ENCODE peak calls at places on chromosomes 4 and X, in nine cellular contexts. B is mesenchymal stem cell; S is CD8-positive, alpha-beta T cell; P is uterus; R is IMR-90; X is GM23248; U is tibial nerve; E is GM23338; V is PC-3. F is an unnamed sample. For H3K4me1, the result is how much of the 10 kb centered on the place peaks cover.

GRCh38 chrX:112470551-112470950 is 209.2 kb downstream of the LHFPL1 start:
- DNase-seq in R (no peak), V (no peak), E (peak), X (no peak), U (no peak), B (no peak), P (no peak), S (no peak), F (no peak)

GRCh38 chrX:53440631-53441517 is 6.7 kb upstream of the HSD17B10 start:
- DNase-seq in V (peak), B (peak), R (peak), P (peak), E (peak), S (peak), U (peak), X (peak), F (no peak)

GRCh38 chrX:141439651-141440050 is 144.9 kb downstream of the SPANXA1 start:
- DNase-seq in P (no peak), V (no peak), S (no peak), B (no peak), X (no peak), U (no peak), R (peak), E (no peak), F (no peak)

GRCh38 chr4:82005153-82005552 is 368.6 kb downstream of the HNRNPD start:
- DNase-seq in R (no peak), P (no peak), X (no peak), E (no peak), U (no peak), V (peak), S (no peak), B (no peak), F (no peak)

GRCh38 chr4:51960486-51960885 is 59.7 kb downstream of the LRRC66 start:
- DNase-seq in E (no peak), B (no peak), R (no peak), P (no peak), S (no peak), X (no peak), U (no peak), V (no peak), F (no peak)

GRCh38 chr4:72857787-72858186 is 211.7 kb downstream of the COX18 start:
- DNase-seq in S (no peak), U (no peak), E (no peak), V (no peak), X (peak), R (no peak), B (no peak), P (peak), F (no peak)

GRCh38 chrX:136742721-136743379 is 37.9 kb downstream of the ARHGEF6 start:
- DNase-seq in S (no peak), X (no peak), V (no peak), R (no peak), P (no peak), U (no peak), E (no peak), B (no peak), F (no peak)

GRCh38 chrX:65480960-65481359 is 53.6 kb downstream of the LAS1L start:
- DNase-seq in S (no peak), X (no peak), E (peak), U (no peak), P (no peak), B (no peak), R (no peak), V (no peak), F (no peak)

GRCh38 chr4:185265942-185266341 is 56.5 kb downstream of the SNX25 start:
- DNase-seq in U (no peak), S (no peak), R (peak), E (peak), B (peak), P (no peak), X (peak), V (peak), F (no peak)

GRCh38 chr4:181550381-181550780 is 692.8 kb upstream of the TENM3 start:
- DNase-seq in X (no peak), E (no peak), S (no peak), P (no peak), B (no peak), U (no peak), V (no peak), R (no peak), F (no peak)

GRCh38 chrX:150525061-150525919 is 43.1 kb upstream of the MTM1 start:
- DNase-seq in R (no peak), E (no peak), V (no peak), P (no peak), S (no peak), U (no peak), X (no peak), B (no peak), F (no peak)

GRCh38 chr4:127622923-127623754 is 9.6 kb upstream of the INTU start:
- DNase-seq in P (no peak), B (no peak), E (peak), X (peak), S (no peak), R (peak), V (no peak), U (no peak), F (no peak)

GRCh38 chrX:113059714-113060113 is 219.1 kb upstream of the AMOT start:
- DNase-seq in V (no peak), R (no peak), X (peak), B (peak), E (no peak), U (no peak), S (no peak), P (no peak), F (no peak)

GRCh38 chr4:49032440-49033161 is 46.5 kb downstream of the CWH43 start:
- DNase-seq in U (no peak), V (peak), X (peak), R (peak), E (peak), P (no peak), B (no peak), S (no peak), F (no peak)

GRCh38 chr4:38499101-38499500 is 164.9 kb upstream of the KLF3 start:
- DNase-seq in P (no peak), B (no peak), S (no peak), E (no peak), R (no peak), X (peak), V (no peak), U (no peak), F (no peak)

GRCh38 chr4:120156115-120156718 is 89.6 kb upstream of the MAD2L1 start:
- DNase-seq in X (peak), B (peak), V (peak), R (peak), U (no peak), E (peak), S (peak), P (peak), F (no peak)

GRCh38 chr4:67437974-67438713 is 107.2 kb downstream of the CENPC start:
- DNase-seq in S (no peak), B (peak), V (peak), E (no peak), P (no peak), R (peak), U (no peak), X (peak), F (no peak)

GRCh38 chrX:106933538-106933961 is 13.3 kb downstream of the CLDN2 start:
- DNase-seq in V (no peak), U (no peak), E (no peak), B (peak), R (peak), S (no peak), X (no peak), P (no peak), F (no peak)

GRCh38 chr4:26334366-26334765 is 13.6 kb downstream of the RBPJ start:
- DNase-seq in B (no peak), R (no peak), P (no peak), E (no peak), X (no peak), S (no peak), V (no peak), U (no peak), F (no peak)

GRCh38 chr4:79864470-79865190 is 208.4 kb downstream of the ANTXR2 start:
- DNase-seq in U (no peak), B (no peak), V (no peak), R (peak), P (no peak), X (no peak), S (peak), E (no peak), F (no peak)

GRCh38 chrX:22147214-22147613 is 115.1 kb downstream of the PHEX start:
- DNase-seq in U (no peak), R (no peak), E (no peak), S (no peak), X (no peak), V (no peak), P (no peak), B (no peak), F (no peak)

GRCh38 chrX:107940095-107940494 is 42.1 kb downstream of the TEX13B start:
- DNase-seq in E (no peak), P (no peak), X (no peak), U (no peak), S (no peak), R (no peak), V (no peak), B (peak), F (no peak)

GRCh38 chrX:129000797-129001196 is 522.5 kb downstream of the SMARCA1 start:
- DNase-seq in S (no peak), U (no peak), E (no peak), X (no peak), V (no peak), B (no peak), P (no peak), R (no peak), F (no peak)

GRCh38 chr4:120158860-120159259 is 92.2 kb upstream of the MAD2L1 start:
- DNase-seq in R (no peak), V (no peak), P (no peak), B (no peak), S (no peak), U (no peak), E (peak), X (no peak), F (no peak)

GRCh38 chrX:39814391-39814790 is 283.4 kb downstream of the BCOR start:
- DNase-seq in V (peak), R (peak), X (peak), P (no peak), S (peak), E (peak), U (no peak), B (no peak), F (peak)

GRCh38 chrX:77431227-77431626 is 16.0 kb upstream of the FGF16 start:
- DNase-seq in R (peak), V (no peak), U (no peak), B (peak), P (no peak), E (peak), S (no peak), X (peak), F (no peak)

GRCh38 chrX:136147320-136147901 is at the start of gene FHL1:
- DNase-seq in P (peak), X (peak), S (peak), R (peak), U (peak), B (peak), E (peak), V (peak), F (peak)

GRCh38 chr4:143308377-143308776 is 28.3 kb upstream of the GAB1 start:
- DNase-seq in S (no peak), P (no peak), E (no peak), V (no peak), U (no peak), B (no peak), X (no peak), R (no peak), F (no peak)

GRCh38 chr4:24702266-24702665 is 93.1 kb upstream of the SOD3 start:
- DNase-seq in U (no peak), X (no peak), V (no peak), P (no peak), B (no peak), E (no peak), S (no peak), R (no peak), F (no peak)

GRCh38 chr4:2275546-2276251 is 13.8 kb upstream of the MXD4 start:
- DNase-seq in V (no peak), X (no peak), U (no peak), S (no peak), R (no peak), P (no peak), B (no peak), E (no peak), F (no peak)

GRCh38 chrX:11331788-11332187 is 38.6 kb downstream of the AMELX start:
- DNase-seq in B (no peak), X (no peak), E (no peak), R (no peak), V (no peak), S (no peak), U (no peak), P (no peak), F (no peak)

GRCh38 chrX:23797371-23798128 is 14.6 kb downstream of the SAT1 start:
- DNase-seq in R (no peak), X (no peak), S (no peak), V (peak), U (no peak), E (peak), B (no peak), P (no peak), F (no peak)

GRCh38 chr4:52868138-52868537 is 6.0 kb downstream of the RASL11B start:
- DNase-seq in P (peak), V (no peak), U (no peak), R (no peak), B (no peak), E (peak), X (no peak), S (no peak), F (no peak)

GRCh38 chr4:44684648-44685047 is 6.4 kb downstream of the GUF1 start:
- DNase-seq in E (no peak), V (no peak), R (no peak), P (no peak), B (no peak), U (no peak), X (no peak), S (no peak), F (no peak)

GRCh38 chr4:33395731-33396485 is 2675.7 kb downstream of the PCDH7 start:
- DNase-seq in R (no peak), S (no peak), B (peak), E (no peak), U (no peak), V (no peak), X (no peak), P (no peak), F (no peak)

GRCh38 chr4:176340871-176341685 is 21.3 kb downstream of the SPCS3 start:
- DNase-seq in B (peak), R (peak), E (peak), P (no peak), X (peak), U (no peak), V (peak), S (no peak), F (no peak)

GRCh38 chrX:129642641-129643040 is 12.1 kb downstream of the APLN start:
- DNase-seq in E (no peak), R (no peak), P (no peak), V (no peak), S (no peak), X (peak), B (peak), U (no peak), F (no peak)

GRCh38 chr4:145034727-145035211 is 63.2 kb downstream of the ANAPC10 start:
- DNase-seq in S (no peak), B (peak), V (no peak), X (peak), E (no peak), R (peak), U (no peak), P (no peak), F (no peak)

GRCh38 chr4:125321709-125322362 is 7.1 kb downstream of the FAT4 start:
- DNase-seq in P (no peak), V (peak), E (no peak), R (peak), S (no peak), B (peak), U (no peak), X (peak), F (no peak)
- H3K27ac ChIP-seq in P (peak), V (peak), E (no peak), R (no peak), S (no peak), B (peak), U (peak), X (peak), F (no peak)

DNA sequence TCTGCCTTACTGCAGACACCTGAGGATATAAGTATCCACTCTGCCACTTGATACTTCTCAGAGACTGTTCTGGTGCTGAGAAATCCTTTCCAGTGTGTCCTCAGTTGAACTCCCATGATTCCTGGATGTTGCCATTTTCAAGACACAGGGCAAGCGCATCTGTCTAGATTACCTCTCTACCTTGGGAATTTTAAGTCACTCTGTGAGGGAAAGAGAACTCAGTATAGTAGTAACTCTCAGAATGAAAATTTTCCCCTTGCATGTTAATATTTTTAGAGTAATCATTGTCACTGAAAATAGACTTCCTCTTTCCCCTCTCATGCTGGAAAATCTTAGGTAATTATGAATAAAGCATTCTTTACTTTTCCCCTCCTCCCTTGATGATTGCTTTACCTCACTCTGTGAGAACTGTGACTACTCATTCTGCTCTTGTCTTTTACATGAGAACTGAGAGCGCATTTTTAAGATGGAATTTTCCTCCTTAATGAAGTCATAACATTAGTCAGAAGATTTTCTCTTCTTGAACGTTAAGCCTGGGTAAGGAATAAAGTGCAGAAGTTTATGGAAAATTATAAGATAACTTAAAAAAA is 45.0 kb downstream of the TET2 start:
- DNase-seq in X (peak), S (no peak), V (peak), B (peak), U (no peak), P (no peak), E (peak), R (peak), F (no peak)
- H3K4me1 ChIP-seq in X (half or more), S (under half), V (under half), B (under half), U (under half), P (under half), E (under half), R (under half), F (under half)

GRCh38 chr4:55038176-55038890 is 87.1 kb downstream of the KDR start:
- DNase-seq in S (no peak), E (no peak), X (peak), R (no peak), U (no peak), P (peak), V (peak), B (peak), F (no peak)
- H3K27ac ChIP-seq in S (no peak), E (no peak), X (no peak), R (no peak), U (peak), P (peak), V (no peak), B (no peak), F (no peak)

GRCh38 chr4:169252339-169253086 is 18.2 kb downstream of the SH3RF1 start:
- DNase-seq in E (no peak), X (no peak), R (peak), P (no peak), B (no peak), V (no peak), S (no peak), U (no peak), F (no peak)
- H3K4me1 ChIP-seq in E (half or more), X (half or more), R (under half), P (under half), B (under half), V (half or more), S (under half), U (under half), F (under half)

F was measured in effector memory CD4-positive, alpha-beta T cell.